ENCODE peak calls at places on chromosomes 16 and 17, in four cellular contexts. One of them, this sample, is unnamed.

GRCh38 chr17:50430731-50431130 is 4.7 kb downstream of the ACSF2 start:
- DNase-seq in HEK293T: no peak
- DNase-seq in GM12865: no peak
- DNase-seq in RCC 7860: no peak
- DNase-seq in this sample: no peak

GRCh38 chr17:13114601-13115024 is 96.8 kb upstream of the ELAC2 start:
- DNase-seq in HEK293T: peak; percentile 82
- DNase-seq in GM12865: peak; percentile 13
- DNase-seq in RCC 7860: peak; percentile 4
- DNase-seq in this sample: no peak

GRCh38 chr17:31488264-31488981 is 96.9 kb downstream of the RAB11FIP4 start:
- DNase-seq in HEK293T: no peak
- DNase-seq in GM12865: peak; percentile 30
- DNase-seq in RCC 7860: no peak
- DNase-seq in this sample: no peak

GRCh38 chr17:72592242-72592966 is 471.6 kb downstream of the SOX9 start:
- DNase-seq in HEK293T: peak; percentile 96
- DNase-seq in GM12865: peak; percentile 89
- DNase-seq in RCC 7860: peak; percentile 73
- DNase-seq in this sample: no peak

GRCh38 chr16:1545044-1545736 is 11.7 kb downstream of the TMEM204 start:
- DNase-seq in HEK293T: no peak
- DNase-seq in GM12865: peak; percentile 21
- DNase-seq in RCC 7860: no peak
- DNase-seq in this sample: no peak

GRCh38 chr16:351804-352520 is 561 bp downstream of the AXIN1 start:
- DNase-seq in HEK293T: no peak
- DNase-seq in GM12865: peak; percentile 34
- DNase-seq in RCC 7860: no peak
- DNase-seq in this sample: no peak

GRCh38 chr17:72972263-72972951 is 120.1 kb downstream of the SLC39A11 start:
- DNase-seq in HEK293T: no peak
- DNase-seq in GM12865: no peak
- DNase-seq in RCC 7860: no peak
- DNase-seq in this sample: no peak

GRCh38 chr16:14240216-14240843 is 169.2 kb downstream of the MRTFB start:
- DNase-seq in HEK293T: no peak
- DNase-seq in GM12865: no peak
- DNase-seq in RCC 7860: no peak
- DNase-seq in this sample: no peak

GRCh38 chr17:4858068-4858879 is 25.1 kb downstream of the MINK1 start:
- DNase-seq in HEK293T: no peak
- DNase-seq in GM12865: no peak
- DNase-seq in RCC 7860: no peak
- DNase-seq in this sample: no peak

GRCh38 chr17:56819431-56820145 is 14.1 kb downstream of the C17orf67 start:
- DNase-seq in HEK293T: peak; percentile 84
- DNase-seq in GM12865: peak; percentile 80
- DNase-seq in RCC 7860: peak; percentile 76
- DNase-seq in this sample: no peak

GRCh38 chr17:49045376-49045775 is 48.2 kb downstream of the IGF2BP1 start:
- DNase-seq in HEK293T: no peak
- DNase-seq in GM12865: no peak
- DNase-seq in RCC 7860: no peak
- DNase-seq in this sample: no peak

GRCh38 chr17:82926716-82927115 is 86.9 kb upstream of the ZNF750 start:
- DNase-seq in HEK293T: no peak
- DNase-seq in GM12865: no peak
- DNase-seq in RCC 7860: no peak
- DNase-seq in this sample: no peak

GRCh38 chr17:9684955-9685621 is 39.8 kb downstream of the USP43 start:
- DNase-seq in HEK293T: no peak
- DNase-seq in GM12865: no peak
- DNase-seq in RCC 7860: peak; percentile 9
- DNase-seq in this sample: peak; percentile 79

GRCh38 chr16:12976491-12976890 is 75.1 kb downstream of the SHISA9 start:
- DNase-seq in HEK293T: no peak
- DNase-seq in GM12865: no peak
- DNase-seq in RCC 7860: no peak
- DNase-seq in this sample: no peak

GRCh38 chr17:17732444-17732843 is 51.2 kb downstream of the RAI1 start:
- DNase-seq in HEK293T: no peak
- DNase-seq in GM12865: no peak
- DNase-seq in RCC 7860: no peak
- DNase-seq in this sample: no peak

GRCh38 chr17:6796887-6797490 is 21.0 kb downstream of the FBXO39 start:
- DNase-seq in HEK293T: no peak
- DNase-seq in GM12865: no peak
- DNase-seq in RCC 7860: peak; percentile 54
- DNase-seq in this sample: peak; percentile 88

GRCh38 chr17:82055023-82055964 is 3.6 kb downstream of the GPS1 start:
- DNase-seq in HEK293T: no peak
- DNase-seq in GM12865: no peak
- DNase-seq in RCC 7860: no peak
- DNase-seq in this sample: no peak

GRCh38 chr16:87710887-87711286 is 54.9 kb downstream of the KLHDC4 start:
- DNase-seq in HEK293T: no peak
- DNase-seq in GM12865: no peak
- DNase-seq in RCC 7860: no peak
- DNase-seq in this sample: no peak

GRCh38 chr17:48593126-48593829 is at the start of gene HOXB5:
- DNase-seq in HEK293T: no peak
- DNase-seq in GM12865: no peak
- DNase-seq in RCC 7860: no peak
- DNase-seq in this sample: no peak

GRCh38 chr17:74542166-74542565 is 3.7 kb downstream of the CD300C start:
- DNase-seq in HEK293T: no peak
- DNase-seq in GM12865: no peak
- DNase-seq in RCC 7860: no peak
- DNase-seq in this sample: no peak

GRCh38 chr16:22692916-22693646 is 120.9 kb upstream of the HS3ST2 start:
- DNase-seq in HEK293T: no peak
- DNase-seq in GM12865: no peak
- DNase-seq in RCC 7860: no peak
- DNase-seq in this sample: no peak

GRCh38 chr17:65370669-65371126 is 190.8 kb downstream of the AXIN2 start:
- DNase-seq in HEK293T: peak; percentile 31
- DNase-seq in GM12865: peak; percentile 23
- DNase-seq in RCC 7860: no peak
- DNase-seq in this sample: peak; percentile 12

GRCh38 chr17:79545251-79546005 is 65.4 kb downstream of the RBFOX3 start:
- DNase-seq in HEK293T: no peak
- DNase-seq in GM12865: no peak
- DNase-seq in RCC 7860: no peak
- DNase-seq in this sample: no peak

GRCh38 chr16:56938664-56939513 is 6.9 kb downstream of the HERPUD1 start:
- DNase-seq in HEK293T: no peak
- DNase-seq in GM12865: peak; percentile 74
- DNase-seq in RCC 7860: no peak
- DNase-seq in this sample: no peak

GRCh38 chr17:41871789-41872188 is 6.6 kb upstream of the KLHL11 start:
- DNase-seq in HEK293T: no peak
- DNase-seq in GM12865: no peak
- DNase-seq in RCC 7860: no peak
- DNase-seq in this sample: no peak

GRCh38 chr17:49343273-49343672 is 18.8 kb downstream of the ZNF652 start:
- DNase-seq in HEK293T: no peak
- DNase-seq in GM12865: peak; percentile 26
- DNase-seq in RCC 7860: no peak
- DNase-seq in this sample: no peak

GRCh38 chr16:77877712-77878111 is 89.3 kb downstream of the VAT1L start:
- DNase-seq in HEK293T: no peak
- DNase-seq in GM12865: no peak
- DNase-seq in RCC 7860: peak; percentile 45
- DNase-seq in this sample: no peak

GRCh38 chr17:81287155-81287554 is 8.0 kb downstream of the SLC38A10 start:
- DNase-seq in HEK293T: no peak
- DNase-seq in GM12865: no peak
- DNase-seq in RCC 7860: no peak
- DNase-seq in this sample: no peak

This sample was measured in epithelial cell of prostate.